ENCODE peak calls at places on chromosomes 12 and 14, in six cellular contexts. One of them, this sample, is unnamed.

GRCh38 chr12:5976711-5977110 is 31.7 kb upstream of the ANO2 start:
- DNase-seq in activated CD8-positive, alpha-beta memory T cell treated with anti-CD3 and anti-CD28 coated beads for 4 hours: no peak
- DNase-seq in astrocyte of the cerebellum: no peak
- DNase-seq in CD8-positive, alpha-beta T cell: no peak
- DNase-seq in hypothalamus: no peak
- DNase-seq in cardiac fibroblast: no peak
- DNase-seq in this sample: no peak

GRCh38 chr14:90828642-90829487 is 12.6 kb upstream of the TTC7B start:
- DNase-seq in activated CD8-positive, alpha-beta memory T cell treated with anti-CD3 and anti-CD28 coated beads for 4 hours: no peak
- DNase-seq in astrocyte of the cerebellum: no peak
- DNase-seq in CD8-positive, alpha-beta T cell: no peak
- DNase-seq in hypothalamus: no peak
- DNase-seq in cardiac fibroblast: no peak
- DNase-seq in this sample: no peak

GRCh38 chr12:28253175-28253641 is 63.0 kb downstream of the CCDC91 start:
- DNase-seq in activated CD8-positive, alpha-beta memory T cell treated with anti-CD3 and anti-CD28 coated beads for 4 hours: no peak
- DNase-seq in astrocyte of the cerebellum: no peak
- DNase-seq in CD8-positive, alpha-beta T cell: no peak
- DNase-seq in hypothalamus: no peak
- DNase-seq in cardiac fibroblast: peak; percentile 72
- DNase-seq in this sample: no peak

GRCh38 chr12:33245459-33245858 is 194.2 kb downstream of the SYT10 start:
- DNase-seq in activated CD8-positive, alpha-beta memory T cell treated with anti-CD3 and anti-CD28 coated beads for 4 hours: no peak
- DNase-seq in astrocyte of the cerebellum: no peak
- DNase-seq in CD8-positive, alpha-beta T cell: no peak
- DNase-seq in hypothalamus: no peak
- DNase-seq in cardiac fibroblast: no peak
- DNase-seq in this sample: no peak

GRCh38 chr12:89544730-89545184 is 18.9 kb upstream of the POC1B start:
- DNase-seq in activated CD8-positive, alpha-beta memory T cell treated with anti-CD3 and anti-CD28 coated beads for 4 hours: no peak
- DNase-seq in astrocyte of the cerebellum: peak; percentile 12
- DNase-seq in CD8-positive, alpha-beta T cell: no peak
- DNase-seq in hypothalamus: no peak
- DNase-seq in cardiac fibroblast: peak; percentile 43
- DNase-seq in this sample: peak; percentile 92

GRCh38 chr12:94100254-94100653 is 48.1 kb upstream of the PLXNC1 start:
- DNase-seq in activated CD8-positive, alpha-beta memory T cell treated with anti-CD3 and anti-CD28 coated beads for 4 hours: no peak
- DNase-seq in astrocyte of the cerebellum: peak; percentile 38
- DNase-seq in CD8-positive, alpha-beta T cell: no peak
- DNase-seq in hypothalamus: no peak
- DNase-seq in cardiac fibroblast: peak; percentile 82
- DNase-seq in this sample: no peak

GRCh38 chr12:81942588-81942987 is 183.4 kb upstream of the PPFIA2 start:
- DNase-seq in activated CD8-positive, alpha-beta memory T cell treated with anti-CD3 and anti-CD28 coated beads for 4 hours: no peak
- DNase-seq in astrocyte of the cerebellum: no peak
- DNase-seq in CD8-positive, alpha-beta T cell: no peak
- DNase-seq in hypothalamus: no peak
- DNase-seq in cardiac fibroblast: no peak
- DNase-seq in this sample: no peak

GRCh38 chr14:93023039-93023438 is 92.7 kb downstream of the ITPK1 start:
- DNase-seq in activated CD8-positive, alpha-beta memory T cell treated with anti-CD3 and anti-CD28 coated beads for 4 hours: no peak
- DNase-seq in astrocyte of the cerebellum: no peak
- DNase-seq in CD8-positive, alpha-beta T cell: no peak
- DNase-seq in hypothalamus: no peak
- DNase-seq in cardiac fibroblast: peak; percentile 40
- DNase-seq in this sample: no peak

GRCh38 chr12:93894391-93895095 is 217.4 kb downstream of the CRADD start:
- DNase-seq in activated CD8-positive, alpha-beta memory T cell treated with anti-CD3 and anti-CD28 coated beads for 4 hours: no peak
- DNase-seq in astrocyte of the cerebellum: peak; percentile 70
- DNase-seq in CD8-positive, alpha-beta T cell: no peak
- DNase-seq in hypothalamus: peak; percentile 49
- DNase-seq in cardiac fibroblast: peak; percentile 72
- DNase-seq in this sample: peak; percentile 54

GRCh38 chr12:104921340-104921739 is 36.8 kb downstream of the SLC41A2 start:
- DNase-seq in activated CD8-positive, alpha-beta memory T cell treated with anti-CD3 and anti-CD28 coated beads for 4 hours: no peak
- DNase-seq in astrocyte of the cerebellum: no peak
- DNase-seq in CD8-positive, alpha-beta T cell: no peak
- DNase-seq in hypothalamus: no peak
- DNase-seq in cardiac fibroblast: no peak
- DNase-seq in this sample: no peak

GRCh38 chr14:101068293-101068957 is 164.9 kb upstream of the RTL1 start:
- DNase-seq in activated CD8-positive, alpha-beta memory T cell treated with anti-CD3 and anti-CD28 coated beads for 4 hours: no peak
- DNase-seq in astrocyte of the cerebellum: no peak
- DNase-seq in CD8-positive, alpha-beta T cell: no peak
- DNase-seq in hypothalamus: no peak
- DNase-seq in cardiac fibroblast: no peak
- DNase-seq in this sample: no peak

GRCh38 chr14:104267895-104268294 is 129.5 kb downstream of the KIF26A start:
- DNase-seq in activated CD8-positive, alpha-beta memory T cell treated with anti-CD3 and anti-CD28 coated beads for 4 hours: no peak
- DNase-seq in astrocyte of the cerebellum: no peak
- DNase-seq in CD8-positive, alpha-beta T cell: no peak
- DNase-seq in hypothalamus: no peak
- DNase-seq in cardiac fibroblast: no peak
- DNase-seq in this sample: no peak

GRCh38 chr12:52633383-52633782 is 15.0 kb upstream of the KRT73 start:
- DNase-seq in activated CD8-positive, alpha-beta memory T cell treated with anti-CD3 and anti-CD28 coated beads for 4 hours: no peak
- DNase-seq in astrocyte of the cerebellum: no peak
- DNase-seq in CD8-positive, alpha-beta T cell: no peak
- DNase-seq in hypothalamus: no peak
- DNase-seq in cardiac fibroblast: no peak
- DNase-seq in this sample: no peak

GRCh38 chr14:28766505-28767238 is at the start of gene FOXG1:
- DNase-seq in activated CD8-positive, alpha-beta memory T cell treated with anti-CD3 and anti-CD28 coated beads for 4 hours: no peak
- DNase-seq in astrocyte of the cerebellum: peak; percentile 75
- DNase-seq in CD8-positive, alpha-beta T cell: no peak
- DNase-seq in hypothalamus: no peak
- DNase-seq in cardiac fibroblast: no peak
- DNase-seq in this sample: no peak

GRCh38 chr12:6818246-6819006 is 3.2 kb upstream of the GPR162 start:
- DNase-seq in activated CD8-positive, alpha-beta memory T cell treated with anti-CD3 and anti-CD28 coated beads for 4 hours: no peak
- DNase-seq in astrocyte of the cerebellum: no peak
- DNase-seq in CD8-positive, alpha-beta T cell: no peak
- DNase-seq in hypothalamus: no peak
- DNase-seq in cardiac fibroblast: no peak
- DNase-seq in this sample: no peak

GRCh38 chr12:41521872-41522379 is 333.8 kb downstream of the PDZRN4 start:
- DNase-seq in activated CD8-positive, alpha-beta memory T cell treated with anti-CD3 and anti-CD28 coated beads for 4 hours: no peak
- DNase-seq in astrocyte of the cerebellum: peak; percentile 63
- DNase-seq in CD8-positive, alpha-beta T cell: no peak
- DNase-seq in hypothalamus: no peak
- DNase-seq in cardiac fibroblast: peak; percentile 91
- DNase-seq in this sample: no peak

GRCh38 chr12:53938276-53939140 is at the start of gene HOXC13:
- DNase-seq in activated CD8-positive, alpha-beta memory T cell treated with anti-CD3 and anti-CD28 coated beads for 4 hours: no peak
- DNase-seq in astrocyte of the cerebellum: no peak
- DNase-seq in CD8-positive, alpha-beta T cell: no peak
- DNase-seq in hypothalamus: no peak
- DNase-seq in cardiac fibroblast: peak; percentile 9
- DNase-seq in this sample: peak; percentile 42

GRCh38 chr12:104750061-104750460 is 208.0 kb downstream of the SLC41A2 start:
- DNase-seq in activated CD8-positive, alpha-beta memory T cell treated with anti-CD3 and anti-CD28 coated beads for 4 hours: no peak
- DNase-seq in astrocyte of the cerebellum: peak; percentile 66
- DNase-seq in CD8-positive, alpha-beta T cell: no peak
- DNase-seq in hypothalamus: no peak
- DNase-seq in cardiac fibroblast: peak; percentile 50
- DNase-seq in this sample: no peak

GRCh38 chr14:77603654-77604270 is 12.7 kb downstream of the SPTLC2 start:
- DNase-seq in activated CD8-positive, alpha-beta memory T cell treated with anti-CD3 and anti-CD28 coated beads for 4 hours: no peak
- DNase-seq in astrocyte of the cerebellum: no peak
- DNase-seq in CD8-positive, alpha-beta T cell: no peak
- DNase-seq in hypothalamus: no peak
- DNase-seq in cardiac fibroblast: no peak
- DNase-seq in this sample: peak; percentile 9